ENCODE peak calls at places on chromosome 15, in eight cellular contexts. P, A, I, N, O, C, V and T are unnamed samples.

GRCh38 chr15:80789836-80790235 is 10.7 kb downstream of the CEMIP start:
- DNase-seq in P (no peak), A (no peak), I (no peak), N (no peak), O (no peak), C (no peak), V (no peak), T (no peak)

GRCh38 chr15:28873585-28874139 is 12.1 kb upstream of the APBA2 start:
- DNase-seq in P (peak; percentile 39), A (no peak), I (no peak), N (no peak), O (no peak), C (no peak), V (no peak), T (no peak)

GRCh38 chr15:49815937-49816336 is 195.1 kb downstream of the DTWD1 start:
- DNase-seq in P (no peak), A (no peak), I (no peak), N (no peak), O (peak; percentile 36), C (no peak), V (no peak), T (no peak)

GRCh38 chr15:36449662-36450145 is 129.7 kb upstream of the CDIN1 start:
- DNase-seq in P (no peak), A (no peak), I (no peak), N (no peak), O (peak; percentile 21), C (no peak), V (no peak), T (no peak)

GRCh38 chr15:99176757-99177156 is 71.9 kb downstream of the SYNM start:
- DNase-seq in P (peak; percentile 36), A (no peak), I (no peak), N (no peak), O (no peak), C (no peak), V (no peak), T (no peak)

GRCh38 chr15:20356444-20357138 is 185.0 kb downstream of the GOLGA6L6 start:
- DNase-seq in P (no peak), A (peak; percentile 59), I (peak; percentile 73), N (peak; percentile 30), O (no peak), C (peak; percentile 63), V (peak; percentile 69), T (peak; percentile 71)

GRCh38 chr15:39974656-39975230 is 40.8 kb downstream of the EIF2AK4 start:
- DNase-seq in P (no peak), A (no peak), I (no peak), N (no peak), O (no peak), C (no peak), V (no peak), T (no peak)

GRCh38 chr15:36090276-36090946 is 489.0 kb upstream of the CDIN1 start:
- DNase-seq in P (no peak), A (no peak), I (no peak), N (no peak), O (no peak), C (no peak), V (no peak), T (no peak)

GRCh38 chr15:35218215-35218614 is 133.1 kb upstream of the NANOGP8 start:
- DNase-seq in P (no peak), A (no peak), I (no peak), N (no peak), O (no peak), C (no peak), V (no peak), T (no peak)

GRCh38 chr15:44029003-44029402 is 166.1 kb downstream of the FRMD5 start:
- DNase-seq in P (peak; percentile 22), A (no peak), I (no peak), N (no peak), O (no peak), C (no peak), V (no peak), T (no peak)

GRCh38 chr15:72318408-72318942 is 1.5 kb downstream of the CELF6 start:
- DNase-seq in P (no peak), A (no peak), I (no peak), N (no peak), O (no peak), C (no peak), V (peak; percentile 19), T (no peak)

GRCh38 chr15:38072007-38072506 is 137.6 kb downstream of the TMCO5A start:
- DNase-seq in P (no peak), A (no peak), I (no peak), N (no peak), O (no peak), C (no peak), V (peak; percentile 70), T (no peak)

GRCh38 chr15:38074029-38074428 is 139.6 kb downstream of the TMCO5A start:
- DNase-seq in P (no peak), A (peak; percentile 18), I (no peak), N (no peak), O (no peak), C (no peak), V (no peak), T (no peak)

GRCh38 chr15:38073278-38073930 is 139.0 kb downstream of the TMCO5A start:
- DNase-seq in P (no peak), A (peak; percentile 69), I (no peak), N (no peak), O (peak; percentile 60), C (no peak), V (no peak), T (no peak)

GRCh38 chr15:38071211-38071972 is 137.0 kb downstream of the TMCO5A start:
- DNase-seq in P (no peak), A (no peak), I (no peak), N (no peak), O (no peak), C (peak; percentile 27), V (no peak), T (no peak)

DNA sequence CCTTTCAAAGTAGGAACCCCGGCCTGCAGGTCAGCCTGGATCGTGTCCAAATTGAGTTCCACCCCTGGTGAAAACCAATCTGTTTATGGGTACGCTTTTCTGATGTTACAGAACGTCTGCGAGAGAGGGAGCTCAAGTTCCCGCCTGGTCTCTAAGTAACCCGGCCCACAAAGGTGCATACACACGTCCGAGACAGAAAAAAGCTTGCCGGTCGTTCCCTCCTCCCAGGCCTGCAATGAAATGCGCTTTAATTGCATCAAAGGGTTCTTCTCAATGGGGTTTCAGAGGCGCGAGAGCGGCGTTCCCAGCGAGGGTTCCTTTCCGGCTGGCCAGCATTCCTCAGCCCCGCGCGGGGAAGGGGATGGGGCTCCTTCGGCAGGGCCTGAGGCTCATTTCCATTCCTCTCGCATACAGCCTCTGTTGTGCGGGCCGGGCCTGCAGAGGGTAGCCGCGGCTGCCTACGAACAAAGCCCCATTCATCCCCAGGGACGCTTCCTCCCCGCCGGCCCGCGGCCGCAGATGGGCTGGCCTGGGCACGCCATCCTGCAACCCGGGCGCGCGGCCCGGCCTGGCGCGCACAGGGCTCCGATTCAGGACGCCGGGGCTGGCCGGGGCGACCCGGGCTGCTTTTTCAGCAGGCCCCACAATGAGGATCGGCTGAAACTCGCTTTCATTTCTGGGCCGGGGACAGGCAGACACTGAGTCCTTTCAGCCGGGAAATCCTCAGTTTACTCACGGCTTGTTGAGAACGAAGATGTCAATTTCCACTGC is 138.3 kb downstream of the TMCO5A start:
- DNase-seq in P (peak; percentile 77), A (peak; percentile 92), I (peak; percentile 75), N (peak; percentile 52), O (peak; percentile 82), C (peak; percentile 57), V (peak; percentile 84), T (peak; percentile 81)
- TF ChIP-seq CTCF in P (peak; percentile 32), A (peak; percentile 71), I (no peak), N (no peak), O (peak; percentile 31), C (no peak), V (no peak), T (no peak)

GRCh38 chr15:67079361-67079760 is 14.0 kb downstream of the SMAD3 start:
- DNase-seq in P (no peak), A (no peak), I (no peak), N (no peak), O (no peak), C (no peak), V (no peak), T (no peak)
- H3K4me1 ChIP-seq in P (no peaks in the 10 kb centered on the region), A (peaks cover 98% of the 10 kb centered on the region), I (peaks cover 98% of the 10 kb centered on the region), N (peaks cover 63% of the 10 kb centered on the region), O (peaks cover 73% of the 10 kb centered on the region), C (peaks cover 95% of the 10 kb centered on the region), V (peaks cover 74% of the 10 kb centered on the region), T (peaks cover 91% of the 10 kb centered on the region)

GRCh38 chr15:62527387-62527786 is 362.3 kb upstream of the C2CD4B start:
- DNase-seq in P (no peak), A (no peak), I (no peak), N (no peak), O (no peak), C (no peak), V (no peak), T (no peak)

GRCh38 chr15:62524848-62525247 is 359.8 kb upstream of the C2CD4B start:
- DNase-seq in P (no peak), A (no peak), I (no peak), N (no peak), O (no peak), C (no peak), V (no peak), T (no peak)

GRCh38 chr15:62532367-62532766 is 367.3 kb upstream of the C2CD4B start:
- DNase-seq in P (no peak), A (no peak), I (no peak), N (no peak), O (no peak), C (no peak), V (no peak), T (no peak)

GRCh38 chr15:62533687-62534086 is 368.6 kb upstream of the C2CD4B start:
- DNase-seq in P (no peak), A (no peak), I (no peak), N (no peak), O (no peak), C (no peak), V (no peak), T (no peak)

DNA sequence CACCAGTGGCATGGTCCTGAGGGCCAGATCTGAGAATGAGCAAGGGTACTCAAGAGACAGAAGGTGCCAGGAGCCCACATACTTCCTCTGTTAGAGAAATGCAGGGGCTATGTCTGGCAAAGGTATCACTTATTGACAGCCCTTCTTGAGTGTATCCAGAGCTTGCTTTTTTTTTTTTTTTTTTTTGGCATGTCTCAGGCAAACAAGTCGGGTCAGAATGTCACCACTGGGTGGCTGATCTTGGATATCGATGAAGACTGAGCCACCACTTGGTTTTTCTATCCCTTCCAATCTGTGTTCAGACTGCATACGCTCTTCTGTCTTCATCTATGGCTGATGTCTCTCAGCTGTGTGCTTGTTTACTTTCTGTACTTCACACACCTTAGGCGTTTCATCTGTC is 363.4 kb upstream of the C2CD4B start:
- DNase-seq in P (no peak), A (no peak), I (no peak), N (no peak), O (no peak), C (no peak), V (no peak), T (no peak)
- H3K4me3 ChIP-seq in P (no peak overlapping the region), A (no peak overlapping the region), I (no peak overlapping the region), N (no peak overlapping the region), O (no peak overlapping the region), C (no peak overlapping the region), V (no peak overlapping the region), T (no peak overlapping the region)

DNA sequence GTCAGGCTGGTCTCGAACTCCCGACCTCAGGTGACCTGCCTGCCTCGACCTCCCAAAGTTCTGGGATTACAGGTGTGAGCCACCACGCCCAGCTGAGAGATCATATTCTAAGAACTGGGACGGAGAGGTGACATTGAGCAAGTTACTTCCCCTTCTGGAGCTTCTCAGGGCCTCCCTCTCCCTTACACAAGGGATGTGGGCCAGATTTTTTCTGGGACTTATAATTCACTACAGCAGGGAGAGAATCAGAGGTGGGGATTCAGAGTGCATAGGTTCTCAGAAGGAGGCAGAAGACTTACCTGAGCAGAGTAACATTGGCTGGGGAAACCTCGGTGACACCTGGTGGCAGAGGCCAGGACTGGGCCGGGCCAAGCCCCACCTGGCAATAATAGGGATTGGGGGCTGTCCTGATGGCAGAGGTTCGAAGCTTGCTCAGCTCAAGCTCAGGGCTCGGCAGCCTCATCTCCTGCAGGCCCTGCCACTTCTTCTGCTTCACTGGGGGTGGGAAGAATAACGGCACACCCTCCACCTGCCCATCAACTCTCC is 6.8 kb downstream of the LTK start:
- DNase-seq in P (no peak), A (peak; percentile 19), I (no peak), N (no peak), O (no peak), C (no peak), V (no peak), T (no peak)
- TF ChIP-seq CTCF in P (no peak), A (peak; percentile 55), I (no peak), N (no peak), O (no peak), C (no peak), V (no peak), T (no peak)